ENCODE peak calls at places on chromosomes 12 and 14, in seven cellular contexts. W, Q, R, Z, C, N and H are unnamed samples.

GRCh38 chr14:91419044-91419397 is 1.4 kb upstream of the CCDC88C start:
- DNase-seq in N (no peak), Z (no peak), W (no peak), C (no peak), Q (no peak), R (no peak), H (no peak)

GRCh38 chr12:68497702-68498101 is 113.0 kb upstream of the RAP1B start:
- DNase-seq in Z (no peak), Q (peak; percentile 23), N (no peak), C (no peak), W (no peak), R (no peak), H (peak; percentile 57)

GRCh38 chr12:7156259-7157197 is 26.4 kb downstream of the CLSTN3 start:
- DNase-seq in Q (no peak), R (no peak), N (no peak), Z (no peak), W (no peak), C (no peak), H (no peak)

GRCh38 chr12:79531547-79531946 is 159.2 kb downstream of the PAWR start:
- DNase-seq in W (no peak), R (no peak), C (no peak), Z (no peak), N (no peak), Q (no peak), H (no peak)

GRCh38 chr12:106084048-106084671 is 54.6 kb downstream of the NUAK1 start:
- DNase-seq in W (no peak), C (no peak), Z (no peak), N (peak; percentile 43), Q (peak; percentile 40), R (no peak), H (peak; percentile 38)

GRCh38 chr12:92973614-92974013 is 44.5 kb upstream of the EEA1 start:
- DNase-seq in W (no peak), R (no peak), N (no peak), Z (no peak), Q (no peak), C (no peak), H (peak; percentile 97)

GRCh38 chr12:90908465-90908864 is 46.5 kb downstream of the CCER1 start:
- DNase-seq in R (no peak), N (no peak), Q (no peak), C (no peak), W (no peak), Z (no peak), H (peak; percentile 51)

GRCh38 chr12:89984846-89985245 is 276.2 kb upstream of the ATP2B1 start:
- DNase-seq in N (no peak), C (no peak), Q (no peak), W (no peak), Z (no peak), R (no peak), H (no peak)

GRCh38 chr12:75690556-75690955 is 179.1 kb upstream of the KRR1 start:
- DNase-seq in Q (no peak), C (no peak), W (no peak), R (no peak), N (no peak), Z (no peak), H (peak; percentile 97)

GRCh38 chr14:101082036-101082435 is 178.5 kb upstream of the RTL1 start:
- DNase-seq in C (peak; percentile 6), W (no peak), Q (no peak), Z (no peak), R (no peak), N (no peak), H (no peak)

GRCh38 chr14:77849711-77850110 is 49.8 kb downstream of the ADCK1 start:
- DNase-seq in Z (no peak), Q (peak; percentile 29), C (no peak), W (no peak), N (no peak), R (no peak), H (no peak)

GRCh38 chr12:131088701-131089525 is 135.2 kb downstream of the ADGRD1 start:
- DNase-seq in N (peak; percentile 13), Z (peak; percentile 6), R (no peak), W (no peak), Q (no peak), C (no peak), H (no peak)

GRCh38 chr12:44873898-44874297 is 2.2 kb downstream of the NELL2 start:
- DNase-seq in R (no peak), W (no peak), Q (peak; percentile 0), C (no peak), Z (no peak), N (no peak), H (peak; percentile 6)

GRCh38 chr12:46292754-46293402 is 24.0 kb upstream of the SLC38A1 start:
- DNase-seq in R (no peak), C (no peak), N (no peak), Q (no peak), Z (no peak), W (no peak), H (peak; percentile 6)
- TF ChIP-seq CTCF in R (no peak), C (no peak), N (no peak), Q (no peak), Z (no peak), W (peak; percentile 45), H (no peak)

DNA sequence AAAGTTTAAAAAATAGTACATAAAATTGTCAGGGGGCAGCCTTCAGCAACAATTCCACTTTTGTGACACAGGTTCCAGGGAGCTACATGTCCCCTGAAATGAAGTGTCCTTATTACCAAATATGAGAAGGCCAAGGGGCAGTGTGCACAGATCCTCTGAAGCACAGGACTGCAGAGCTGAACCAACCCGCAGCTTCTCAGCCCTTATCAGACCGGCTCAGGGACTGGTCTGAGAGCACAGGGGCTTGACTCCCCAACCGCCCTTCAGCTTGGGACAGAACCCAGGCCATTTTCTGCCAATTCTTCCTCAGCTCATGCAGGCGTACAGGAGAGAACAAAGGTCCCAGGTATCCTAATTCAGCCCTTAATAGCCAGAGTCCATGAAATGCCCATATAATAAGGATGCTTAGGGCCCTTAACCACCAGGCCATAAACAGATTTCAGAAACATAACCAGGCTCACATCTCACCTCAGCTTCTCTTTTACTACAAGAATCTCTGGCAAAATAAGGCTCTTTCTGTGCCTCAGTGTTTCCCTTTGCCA is 221.3 kb downstream of the ANO2 start:
- DNase-seq in Z (no peak), N (no peak), W (no peak), R (no peak), Q (no peak), C (no peak), H (no peak)
- TF ChIP-seq CTCF in Z (no peak), N (no peak), W (no peak), R (no peak), Q (no peak), C (no peak), H (no peak)

DNA sequence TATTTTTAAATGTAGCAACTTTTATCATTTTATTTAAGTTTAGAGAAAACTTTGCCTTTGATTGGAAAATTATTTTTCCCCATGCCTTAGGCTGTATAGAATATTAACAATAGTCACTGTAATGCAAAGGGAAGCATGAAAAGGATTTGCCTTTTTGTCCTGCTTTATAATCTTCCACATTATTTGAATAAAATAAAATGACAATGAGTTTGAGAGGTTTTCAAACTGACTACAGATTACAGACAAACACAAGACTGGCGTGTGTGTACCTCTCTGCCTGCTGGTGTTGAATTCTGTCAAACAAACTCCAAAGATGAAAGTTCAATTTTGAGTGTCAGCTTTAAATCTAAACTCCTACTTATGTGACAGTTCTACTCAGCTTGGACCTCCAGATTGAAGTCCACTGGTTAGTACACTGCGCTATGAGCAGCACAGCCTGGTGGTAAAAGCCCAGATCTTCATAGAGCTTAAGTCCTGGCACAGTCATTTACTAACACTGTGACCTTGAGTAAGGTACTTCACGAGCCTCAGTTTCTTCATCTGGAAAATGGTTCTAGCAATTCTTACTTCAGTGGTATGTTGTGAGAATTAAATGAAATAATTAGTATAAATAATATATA is 98.3 kb upstream of the CPNE8 start:
- DNase-seq in Z (no peak), R (no peak), C (no peak), Q (no peak), N (no peak), W (no peak), H (no peak)
- TF ChIP-seq CTCF in Z (no peak), R (no peak), C (no peak), Q (no peak), N (no peak), W (no peak), H (no peak)

DNA sequence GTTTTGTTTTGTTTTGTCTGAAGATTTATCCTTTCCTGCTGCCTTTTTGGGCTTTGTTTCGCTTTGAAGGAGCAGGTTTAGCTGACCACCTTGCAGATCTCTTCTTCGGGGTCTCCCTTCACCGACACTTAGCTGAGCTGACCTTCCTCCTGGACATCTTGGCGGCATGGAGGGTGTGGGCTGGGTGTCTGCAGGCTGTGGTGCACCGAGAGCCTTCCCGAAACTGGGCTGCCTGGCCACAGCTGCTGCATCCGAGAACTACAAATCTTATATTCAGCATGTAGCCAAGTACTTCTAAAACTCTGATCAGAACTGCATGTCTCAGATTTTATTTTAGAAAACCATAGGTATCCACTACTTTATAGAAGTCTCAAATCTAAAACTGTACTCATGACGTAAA is 84.9 kb downstream of the PPFIBP1 start:
- DNase-seq in N (no peak), R (no peak), Q (no peak), Z (no peak), C (no peak), W (no peak), H (no peak)
- TF ChIP-seq CTCF in N (no peak), R (no peak), Q (no peak), Z (no peak), C (no peak), W (no peak), H (no peak)